ENCODE peak calls at places on chromosomes 3 and 15, in six cellular contexts. I is HCT116, N is HepG2, M is GM12878, K is K562, C is H1. A is an unnamed sample. For H3K4me1, the result is how much of the 10 kb centered on the place peaks cover.

GRCh38 chr15:39195988-39196486 is 384.8 kb upstream of the THBS1 start:
- DNase-seq in M (no peak), N (no peak), C (no peak), K (no peak), I (no peak), A (no peak)

GRCh38 chr3:128703561-128703960 is 22.4 kb upstream of the RAB7A start:
- DNase-seq in I (no peak), C (no peak), M (no peak), K (no peak), N (no peak), A (no peak)

GRCh38 chr3:16906679-16907078 is 21.9 kb downstream of the PLCL2 start:
- DNase-seq in M (no peak), N (no peak), K (peak), I (no peak), C (no peak), A (no peak)

GRCh38 chr15:54197995-54198394 is 219.8 kb downstream of the UNC13C start:
- DNase-seq in C (no peak), N (no peak), I (no peak), K (no peak), M (no peak), A (no peak)

GRCh38 chr15:83491486-83491885 is 44.3 kb downstream of the SH3GL3 start:
- DNase-seq in K (no peak), I (no peak), C (no peak), N (no peak), M (no peak), A (no peak)

GRCh38 chr3:2156244-2156847 is 57.7 kb downstream of the CNTN4 start:
- DNase-seq in C (peak), I (no peak), K (peak), M (no peak), N (peak), A (peak)

GRCh38 chr3:24145981-24146822 is 201.1 kb downstream of the NR1D2 start:
- DNase-seq in N (no peak), M (no peak), I (no peak), C (no peak), K (no peak), A (no peak)

GRCh38 chr3:17443142-17443541 is 299.3 kb downstream of the TBC1D5 start:
- DNase-seq in N (no peak), I (no peak), K (peak), M (no peak), C (no peak), A (no peak)

GRCh38 chr15:99978426-99978825 is 245.2 kb upstream of the LYSMD4 start:
- DNase-seq in C (no peak), I (no peak), N (no peak), M (no peak), K (no peak), A (no peak)

GRCh38 chr3:44125882-44126281 is 115.8 kb upstream of the TOPAZ1 start:
- DNase-seq in M (no peak), K (no peak), I (no peak), C (no peak), N (no peak), A (no peak)

GRCh38 chr3:189687475-189687874 is 56.3 kb downstream of the TP63 start:
- DNase-seq in C (no peak), M (no peak), N (no peak), I (no peak), K (no peak), A (no peak)

GRCh38 chr3:162770556-162770955 is 1273.9 kb downstream of the OTOL1 start:
- DNase-seq in I (no peak), M (no peak), N (no peak), K (no peak), C (no peak), A (no peak)

GRCh38 chr3:139559541-139559940 is 20.0 kb upstream of the RBP1 start:
- DNase-seq in N (no peak), K (no peak), C (no peak), M (no peak), I (no peak), A (no peak)

GRCh38 chr3:149199474-149199873 is 22.2 kb downstream of the CP start:
- DNase-seq in N (no peak), I (no peak), M (no peak), C (no peak), K (no peak), A (no peak)

GRCh38 chr15:79051941-79052731 is 38.4 kb downstream of the RASGRF1 start:
- DNase-seq in M (no peak), N (no peak), I (no peak), K (no peak), C (no peak), A (no peak)

GRCh38 chr3:114496021-114496434 is 202.2 kb downstream of the TIGIT start:
- DNase-seq in C (no peak), K (no peak), I (peak), M (no peak), N (peak), A (no peak)

GRCh38 chr3:185629554-185630181 is 43.6 kb downstream of the SENP2 start:
- DNase-seq in C (no peak), N (no peak), K (no peak), M (peak), I (no peak), A (no peak)

GRCh38 chr15:36335659-36336058 is 243.8 kb upstream of the CDIN1 start:
- DNase-seq in C (no peak), K (no peak), N (no peak), I (no peak), M (no peak), A (no peak)

GRCh38 chr15:35545825-35546580 is at the start of gene DPH6:
- DNase-seq in N (peak), K (peak), C (peak), I (peak), M (peak), A (peak)

GRCh38 chr3:177826253-177826652 is 629.0 kb upstream of the TBL1XR1 start:
- DNase-seq in I (no peak), M (no peak), C (no peak), N (no peak), K (no peak), A (no peak)

DNA sequence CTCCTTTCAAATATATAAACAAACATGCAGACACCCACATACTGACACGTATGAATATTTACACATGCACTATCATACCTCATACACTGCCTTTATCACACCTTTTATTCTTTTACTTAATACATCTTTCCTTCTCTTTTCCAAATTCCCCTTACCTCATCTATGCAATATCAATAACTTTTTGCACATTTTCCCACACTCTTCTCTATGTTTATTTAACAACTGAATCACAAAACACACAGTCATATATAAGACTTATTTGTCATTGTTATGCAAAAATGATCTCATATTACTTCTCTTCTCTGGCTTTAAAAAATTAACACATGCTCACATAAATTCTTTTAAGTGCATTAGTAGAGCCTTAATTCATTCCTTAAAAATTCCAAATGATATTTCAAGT is 461.4 kb downstream of the DIPK2A start:
- DNase-seq in C (no peak), M (no peak), I (no peak), K (no peak), N (no peak), A (no peak)
- H3K4me1 ChIP-seq in C (under half), M (under half), I (under half), K (under half), N (under half), A (under half)

DNA sequence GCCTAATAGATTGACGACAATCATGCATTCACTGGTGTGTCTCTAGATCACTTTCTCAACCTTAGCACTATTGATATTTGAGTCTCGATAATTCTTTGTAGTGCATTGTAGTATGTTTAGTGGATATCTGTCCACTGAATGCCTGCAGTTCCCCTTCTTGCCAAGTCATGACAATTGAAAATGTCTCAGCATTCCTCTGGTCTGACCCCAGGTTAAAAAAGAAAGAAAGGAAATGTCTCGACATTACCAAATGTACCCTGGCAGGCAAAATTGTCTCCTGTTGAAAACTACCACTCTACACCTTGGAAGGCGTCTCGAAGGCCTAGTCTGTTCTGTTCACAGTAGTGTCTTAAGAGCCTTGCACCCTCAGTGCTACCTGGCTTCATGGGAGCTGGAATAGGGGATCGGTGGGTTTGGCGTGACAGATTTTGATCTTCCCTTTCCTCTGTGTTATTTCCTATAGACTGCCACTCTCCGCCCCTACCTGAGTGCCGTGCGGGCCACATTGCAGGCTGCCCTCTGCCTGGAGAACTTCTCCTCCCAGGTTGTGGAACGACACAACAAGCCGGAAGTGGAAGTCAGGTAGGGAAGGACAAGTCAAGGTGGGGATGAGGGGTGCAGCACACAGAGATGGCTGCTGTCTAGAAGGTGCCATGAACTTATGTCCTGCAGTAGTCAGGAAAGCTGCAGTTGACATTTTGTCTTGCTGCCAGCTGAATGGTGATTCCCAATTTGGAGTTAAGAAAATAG is 4.5 kb downstream of the ARPC4 start:
- DNase-seq in N (no peak), M (no peak), C (no peak), I (no peak), K (no peak), A (no peak)
- H3K9ac ChIP-seq in N (no peak), M (no peak), C (no peak), I (no peak), K (no peak), A (no peak)

GRCh38 chr3:142622447-142622846 is 26.3 kb downstream of the PLS1 start:
- DNase-seq in M (no peak), N (no peak), C (no peak), I (no peak), K (no peak), A (no peak)

GRCh38 chr3:142623209-142623608 is 27.0 kb downstream of the PLS1 start:
- DNase-seq in K (no peak), N (no peak), C (no peak), M (no peak), I (no peak), A (no peak)

GRCh38 chr3:142613491-142613890 is 17.3 kb downstream of the PLS1 start:
- DNase-seq in M (no peak), N (no peak), K (no peak), C (no peak), I (no peak), A (no peak)

GRCh38 chr3:142614059-142614626 is 17.9 kb downstream of the PLS1 start:
- DNase-seq in C (no peak), I (no peak), M (no peak), N (no peak), K (no peak), A (no peak)

GRCh38 chr3:142618917-142619401 is 22.8 kb downstream of the PLS1 start:
- DNase-seq in I (no peak), M (no peak), C (no peak), N (peak), K (peak), A (no peak)
- TF ChIP-seq ZNF274 in I (no peak), M (no peak), C (no peak), N (no peak), K (no peak), A (no peak)

GRCh38 chr15:63345391-63345752 is 36.3 kb downstream of the CA12 start:
- DNase-seq in K (no peak), I (no peak), C (no peak), M (no peak), N (no peak), A (no peak)

GRCh38 chr15:63347074-63347859 is 34.4 kb downstream of the CA12 start:
- DNase-seq in N (no peak), K (no peak), I (no peak), C (no peak), M (no peak), A (no peak)

GRCh38 chr15:63348392-63348791 is 33.3 kb downstream of the CA12 start:
- DNase-seq in M (no peak), C (no peak), N (no peak), I (no peak), K (no peak), A (no peak)

GRCh38 chr15:63341898-63342297 is 39.7 kb downstream of the CA12 start:
- DNase-seq in K (peak), C (no peak), M (no peak), I (no peak), N (no peak), A (no peak)

GRCh38 chr15:63344737-63345390 is 36.8 kb downstream of the CA12 start:
- DNase-seq in N (no peak), M (no peak), I (no peak), C (no peak), K (peak), A (no peak)
- H3K4me1 ChIP-seq in N (under half), M (under half), I (under half), C (under half), K (under half), A (under half)

DNA sequence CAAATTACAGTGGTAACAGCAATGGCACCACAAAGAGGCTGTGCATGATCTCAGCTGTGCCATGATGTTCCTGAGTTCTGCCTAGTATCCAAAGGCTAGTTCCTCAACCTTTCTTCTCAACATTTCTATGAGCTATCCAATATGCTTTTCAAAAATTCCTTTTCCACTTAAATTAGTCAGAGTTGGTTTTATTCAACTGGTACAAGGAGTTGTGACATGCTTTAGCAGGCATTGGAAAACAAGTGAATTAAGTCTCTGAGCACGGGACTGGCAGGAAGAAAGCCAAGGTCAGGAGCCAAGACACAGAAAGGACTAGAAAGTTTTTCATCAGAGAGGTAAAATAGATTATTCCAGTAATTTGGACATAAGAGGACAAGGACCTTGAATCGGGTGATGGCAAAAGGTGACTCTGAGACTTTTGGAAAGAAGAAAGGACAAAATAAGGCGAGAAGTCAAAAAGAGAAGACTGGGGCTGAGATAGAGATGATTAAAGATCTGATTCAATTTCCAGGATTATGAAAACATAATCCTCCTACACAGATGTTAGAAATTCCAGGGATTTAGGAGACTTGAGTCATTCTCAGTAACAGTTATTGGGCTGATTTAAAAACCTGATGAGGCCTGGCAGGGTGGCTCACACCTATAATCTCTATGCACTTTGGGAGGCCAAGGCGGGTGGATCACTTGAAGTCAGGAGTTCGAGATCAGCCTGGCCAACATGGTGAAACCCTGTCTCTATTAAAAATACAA is 36.1 kb downstream of the PBRM1 start:
- DNase-seq in K (no peak), M (no peak), C (no peak), I (no peak), N (no peak), A (no peak)
- H3K9ac ChIP-seq in K (no peak), M (no peak), C (no peak), I (no peak), N (no peak), A (no peak)

GRCh38 chr3:174198199-174198598 is 660.9 kb upstream of the NAALADL2 start:
- DNase-seq in N (no peak), I (no peak), K (no peak), C (no peak), M (no peak), A (no peak)

GRCh38 chr3:174199696-174200095 is 659.4 kb upstream of the NAALADL2 start:
- DNase-seq in I (no peak), C (no peak), K (no peak), M (no peak), N (no peak), A (no peak)

GRCh38 chr3:174202561-174202960 is 656.6 kb upstream of the NAALADL2 start:
- DNase-seq in M (no peak), I (no peak), C (no peak), K (no peak), N (no peak), A (no peak)

GRCh38 chr3:174204765-174205164 is 654.4 kb upstream of the NAALADL2 start:
- DNase-seq in N (no peak), C (no peak), M (no peak), K (no peak), I (no peak), A (no peak)

DNA sequence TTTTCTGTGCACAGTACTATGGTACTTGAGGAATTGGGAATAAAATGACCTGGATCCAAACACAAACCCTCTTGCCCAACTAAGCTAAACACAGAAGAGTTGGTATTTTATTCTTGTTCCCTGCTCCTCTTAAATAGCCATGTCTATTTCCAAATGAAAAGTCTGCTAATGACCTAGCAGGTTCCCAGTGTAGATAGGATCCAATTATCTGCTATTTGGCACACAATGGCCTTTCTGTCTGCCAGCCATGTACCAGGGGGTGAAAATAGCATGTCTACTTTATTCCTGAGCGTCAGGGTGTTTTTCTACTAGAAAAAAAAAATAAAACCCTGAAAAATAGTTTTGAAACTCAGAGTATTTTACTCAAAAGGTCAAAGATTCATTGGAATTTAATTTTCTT is 657.0 kb upstream of the NAALADL2 start:
- DNase-seq in N (no peak), I (no peak), K (no peak), M (no peak), C (no peak), A (no peak)
- TF ChIP-seq ZNF274 in N (no peak), I (no peak), K (no peak), M (no peak), C (no peak), A (no peak)

GRCh38 chr3:157104928-157105652 is 54.9 kb downstream of the CCNL1 start:
- DNase-seq in K (peak), N (no peak), M (no peak), I (no peak), C (peak), A (peak)

GRCh38 chr3:157102098-157102497 is 57.8 kb downstream of the CCNL1 start:
- DNase-seq in K (no peak), C (no peak), M (no peak), I (no peak), N (no peak), A (no peak)

GRCh38 chr3:157104521-157104920 is 55.4 kb downstream of the CCNL1 start:
- DNase-seq in N (no peak), K (no peak), C (no peak), M (no peak), I (no peak), A (no peak)

GRCh38 chr3:157103280-157103679 is 56.7 kb downstream of the CCNL1 start:
- DNase-seq in N (no peak), K (no peak), M (peak), C (no peak), I (no peak), A (no peak)

DNA sequence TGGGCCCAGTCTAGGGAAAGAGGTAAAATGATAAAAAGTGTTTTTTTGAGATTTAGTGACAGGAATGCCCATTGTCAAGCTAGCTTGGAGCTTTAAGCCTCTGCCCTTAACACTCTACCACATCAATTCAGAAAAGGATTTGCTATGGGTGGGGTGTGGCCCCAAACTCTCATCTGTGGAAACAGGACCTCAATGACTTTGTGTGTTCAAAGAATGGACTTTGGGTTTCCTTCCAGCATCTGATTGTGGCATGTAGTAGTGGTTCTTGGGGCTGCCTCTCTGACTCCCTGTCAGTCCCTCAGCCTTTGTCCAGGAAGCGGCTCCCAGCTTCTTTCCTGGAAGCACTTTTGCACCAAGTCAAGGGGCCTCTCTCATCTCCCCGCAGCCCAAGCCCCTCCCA is 56.1 kb downstream of the CCNL1 start:
- DNase-seq in K (no peak), C (no peak), I (no peak), N (peak), M (no peak), A (no peak)
- H3K4me1 ChIP-seq in K (under half), C (under half), I (under half), N (under half), M (under half), A (under half)

DNA sequence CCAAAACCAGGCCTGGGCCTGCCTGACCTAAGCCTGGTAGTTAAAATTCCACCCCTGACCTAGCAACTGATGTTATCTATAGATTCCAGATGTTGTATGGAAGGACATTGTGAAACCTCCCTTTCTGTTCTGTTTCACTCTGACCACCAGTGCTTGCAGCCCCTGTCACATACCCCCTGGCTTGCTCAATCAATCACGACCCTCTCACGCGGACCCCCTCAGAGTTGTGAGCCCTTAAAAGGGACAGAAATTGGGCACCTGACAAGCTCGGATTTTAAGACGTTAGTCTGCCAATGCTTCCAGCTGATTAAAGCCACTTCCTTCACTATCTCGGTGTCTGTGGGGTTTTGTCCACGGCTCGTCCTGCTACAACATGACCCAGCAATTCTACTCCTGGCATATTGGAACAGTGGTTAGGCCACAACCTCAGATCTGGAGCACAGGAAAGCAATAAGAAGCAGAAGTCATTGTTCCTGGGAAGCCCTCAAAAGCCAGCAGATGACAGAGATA is 36.7 kb upstream of the LHFPL4 start:
- DNase-seq in I (no peak), K (peak), M (no peak), C (no peak), N (no peak), A (no peak)
- H3K9ac ChIP-seq in I (no peak), K (no peak), M (no peak), C (no peak), N (no peak), A (no peak)